ENCODE peak calls at places on chromosomes 5 and 9, in seven cellular contexts. T is activated CD4-positive, alpha-beta memory T cell treated with anti-CD3 and anti-CD28 coated beads for 36 hours; I is ovary; H is NCI-H2081; S is omental fat pad; A is activated CD4-positive, alpha-beta T cell treated with anti-CD3 and anti-CD28 coated beads, Interleukin-2, amount 50 U/mL, for 1 hour; R is PC-9. J is an unnamed sample.

GRCh38 chr5:111960466-111961215 is 203.6 kb upstream of the NREP start:
- DNase-seq in T (no peak), A (no peak), S (no peak), H (no peak), I (no peak), R (no peak), J (no peak)

GRCh38 chr5:168920019-168920813 is 341.0 kb upstream of the PANK3 start:
- DNase-seq in H (no peak), T (no peak), I (no peak), A (no peak), R (no peak), S (no peak), J (no peak)

GRCh38 chr5:39217365-39218281 is 1.7 kb downstream of the FYB1 start:
- DNase-seq in S (peak), I (peak), A (peak), H (peak), T (peak), R (peak), J (peak)

GRCh38 chr9:109319072-109319630 is 1.7 kb downstream of the EPB41L4B start:
- DNase-seq in H (peak), A (no peak), T (peak), S (no peak), R (no peak), I (peak), J (no peak)

GRCh38 chr9:136964171-136964689 is 12.2 kb downstream of the LCN12 start:
- DNase-seq in S (no peak), I (no peak), T (no peak), A (no peak), R (peak), H (no peak), J (no peak)

GRCh38 chr5:147453901-147454814 is 55.7 kb downstream of the DPYSL3 start:
- DNase-seq in S (peak), I (peak), T (peak), A (peak), R (no peak), H (peak), J (peak)

GRCh38 chr9:136100700-136101614 is 5.9 kb upstream of the NACC2 start:
- DNase-seq in I (no peak), S (no peak), R (no peak), H (peak), T (no peak), A (no peak), J (no peak)

GRCh38 chr9:93187574-93187973 is 3.6 kb downstream of the WNK2 start:
- DNase-seq in R (no peak), T (no peak), I (no peak), H (no peak), S (no peak), A (no peak), J (no peak)

GRCh38 chr9:135815433-135816178 is 91.7 kb downstream of the CAMSAP1 start:
- DNase-seq in A (no peak), I (no peak), H (no peak), T (peak), R (no peak), S (no peak), J (no peak)

GRCh38 chr9:114588671-114589526 is 1.3 kb downstream of the ATP6V1G1 start:
- DNase-seq in S (no peak), I (no peak), A (no peak), R (peak), T (peak), H (no peak), J (no peak)

GRCh38 chr5:100864931-100865330 is 38.2 kb downstream of the ST8SIA4 start:
- DNase-seq in A (no peak), R (peak), T (no peak), I (no peak), H (no peak), S (no peak), J (no peak)

GRCh38 chr9:15178621-15179020 is 128.4 kb downstream of the TTC39B start:
- DNase-seq in S (no peak), I (no peak), A (no peak), T (no peak), R (no peak), H (no peak), J (no peak)

GRCh38 chr5:14153932-14154646 is 10.9 kb downstream of the TRIO start:
- DNase-seq in A (no peak), I (no peak), H (no peak), S (no peak), T (no peak), R (no peak), J (peak)

GRCh38 chr5:3827624-3828023 is 232.0 kb downstream of the IRX1 start:
- DNase-seq in H (no peak), S (no peak), T (no peak), R (no peak), A (no peak), I (no peak), J (no peak)

GRCh38 chr5:1523480-1523792 is 324 bp downstream of the LPCAT1 start:
- DNase-seq in H (peak), A (no peak), T (peak), R (no peak), S (no peak), I (no peak), J (peak)

GRCh38 chr5:180120221-180121101 is 48.9 kb upstream of the RNF130 start:
- DNase-seq in R (peak), I (no peak), S (no peak), H (no peak), A (no peak), T (no peak), J (no peak)

GRCh38 chr5:112109331-112109993 is 309.6 kb downstream of the EPB41L4A start:
- DNase-seq in S (no peak), T (no peak), R (no peak), A (no peak), H (no peak), I (peak), J (no peak)

GRCh38 chr5:177367323-177367848 is 9.7 kb downstream of the RGS14 start:
- DNase-seq in S (no peak), T (no peak), A (no peak), R (no peak), H (no peak), I (no peak), J (no peak)

GRCh38 chr9:132032584-132032945 is 47.1 kb downstream of the MED27 start:
- DNase-seq in H (no peak), T (no peak), A (no peak), R (no peak), I (no peak), S (no peak), J (no peak)

GRCh38 chr9:130421802-130422276 is 22.9 kb upstream of the ASS1 start:
- DNase-seq in S (no peak), H (peak), T (no peak), R (no peak), I (no peak), A (no peak), J (no peak)

GRCh38 chr5:16568875-16569580 is 47.8 kb downstream of the RETREG1 start:
- DNase-seq in I (no peak), S (no peak), T (no peak), H (peak), R (no peak), A (no peak), J (no peak)

GRCh38 chr9:96478829-96479371 is 28.9 kb downstream of the HABP4 start:
- DNase-seq in R (no peak), I (no peak), A (no peak), S (no peak), H (no peak), T (peak), J (no peak)

GRCh38 chr5:176621661-176622079 is 8.7 kb downstream of the SNCB start:
- DNase-seq in A (no peak), R (no peak), I (no peak), H (no peak), T (no peak), S (no peak), J (no peak)

GRCh38 chr5:142110046-142110531 is 1.5 kb downstream of the NDFIP1 start:
- DNase-seq in I (no peak), A (no peak), T (peak), H (no peak), S (no peak), R (no peak), J (peak)

J was measured in ACHN.